ENCODE peak calls at places on chromosomes 1 and 21, in eight cellular contexts. One of them, this sample, is unnamed.

GRCh38 chr1:201460783-201461182 is 8.2 kb downstream of the PHLDA3 start:
- DNase-seq in effector CD4-positive, alpha-beta T cell: no peak
- DNase-seq in activated CD4-positive, alpha-beta T cell treated with anti-CD3 and anti-CD28 coated beads for 48 hours: no peak
- DNase-seq in AG08396: no peak
- DNase-seq in endothelial cell of umbilical vein: no peak
- DNase-seq in right cardiac atrium: no peak
- DNase-seq in adipocyte: no peak
- DNase-seq in dermis blood vessel endothelial cell: no peak
- DNase-seq in this sample: no peak

GRCh38 chr1:85465099-85465790 is at the start of gene DDAH1:
- DNase-seq in dermis blood vessel endothelial cell: peak; percentile 78
- DNase-seq in right cardiac atrium: peak; percentile 79
- DNase-seq in activated CD4-positive, alpha-beta T cell treated with anti-CD3 and anti-CD28 coated beads for 48 hours: peak; percentile 11
- DNase-seq in AG08396: peak; percentile 87
- DNase-seq in effector CD4-positive, alpha-beta T cell: no peak
- DNase-seq in endothelial cell of umbilical vein: peak; percentile 59
- DNase-seq in adipocyte: peak; percentile 89
- DNase-seq in this sample: no peak

GRCh38 chr1:90574692-90575370 is 142.3 kb downstream of the BARHL2 start:
- DNase-seq in adipocyte: no peak
- DNase-seq in AG08396: no peak
- DNase-seq in right cardiac atrium: no peak
- DNase-seq in effector CD4-positive, alpha-beta T cell: no peak
- DNase-seq in dermis blood vessel endothelial cell: no peak
- DNase-seq in activated CD4-positive, alpha-beta T cell treated with anti-CD3 and anti-CD28 coated beads for 48 hours: no peak
- DNase-seq in endothelial cell of umbilical vein: no peak
- DNase-seq in this sample: no peak

GRCh38 chr1:39827201-39827600 is 38.5 kb upstream of the BMP8B start:
- DNase-seq in adipocyte: no peak
- DNase-seq in dermis blood vessel endothelial cell: no peak
- DNase-seq in AG08396: no peak
- DNase-seq in activated CD4-positive, alpha-beta T cell treated with anti-CD3 and anti-CD28 coated beads for 48 hours: no peak
- DNase-seq in right cardiac atrium: no peak
- DNase-seq in endothelial cell of umbilical vein: peak; percentile 18
- DNase-seq in effector CD4-positive, alpha-beta T cell: no peak
- DNase-seq in this sample: no peak

GRCh38 chr1:215198021-215198420 is 115.5 kb downstream of the KCNK2 start:
- DNase-seq in adipocyte: peak; percentile 7
- DNase-seq in dermis blood vessel endothelial cell: no peak
- DNase-seq in effector CD4-positive, alpha-beta T cell: no peak
- DNase-seq in AG08396: no peak
- DNase-seq in endothelial cell of umbilical vein: no peak
- DNase-seq in right cardiac atrium: no peak
- DNase-seq in activated CD4-positive, alpha-beta T cell treated with anti-CD3 and anti-CD28 coated beads for 48 hours: no peak
- DNase-seq in this sample: no peak

GRCh38 chr1:43868741-43869067 is 64.9 kb upstream of the ARTN start:
- DNase-seq in effector CD4-positive, alpha-beta T cell: no peak
- DNase-seq in endothelial cell of umbilical vein: peak; percentile 11
- DNase-seq in right cardiac atrium: no peak
- DNase-seq in AG08396: peak; percentile 49
- DNase-seq in dermis blood vessel endothelial cell: peak; percentile 29
- DNase-seq in adipocyte: peak; percentile 65
- DNase-seq in activated CD4-positive, alpha-beta T cell treated with anti-CD3 and anti-CD28 coated beads for 48 hours: no peak
- DNase-seq in this sample: no peak

GRCh38 chr1:193979219-193979618 is 792.8 kb upstream of the B3GALT2 start:
- DNase-seq in dermis blood vessel endothelial cell: no peak
- DNase-seq in activated CD4-positive, alpha-beta T cell treated with anti-CD3 and anti-CD28 coated beads for 48 hours: no peak
- DNase-seq in AG08396: no peak
- DNase-seq in endothelial cell of umbilical vein: no peak
- DNase-seq in right cardiac atrium: no peak
- DNase-seq in adipocyte: no peak
- DNase-seq in effector CD4-positive, alpha-beta T cell: no peak
- DNase-seq in this sample: no peak

GRCh38 chr1:6028042-6028895 is 17.4 kb upstream of the KCNAB2 start:
- DNase-seq in endothelial cell of umbilical vein: no peak
- DNase-seq in adipocyte: no peak
- DNase-seq in effector CD4-positive, alpha-beta T cell: peak; percentile 50
- DNase-seq in right cardiac atrium: peak; percentile 55
- DNase-seq in dermis blood vessel endothelial cell: no peak
- DNase-seq in activated CD4-positive, alpha-beta T cell treated with anti-CD3 and anti-CD28 coated beads for 48 hours: peak; percentile 70
- DNase-seq in AG08396: no peak
- DNase-seq in this sample: peak; percentile 74

GRCh38 chr21:42199488-42200463 is 19.2 kb upstream of the ABCG1 start:
- DNase-seq in activated CD4-positive, alpha-beta T cell treated with anti-CD3 and anti-CD28 coated beads for 48 hours: no peak
- DNase-seq in effector CD4-positive, alpha-beta T cell: no peak
- DNase-seq in right cardiac atrium: no peak
- DNase-seq in endothelial cell of umbilical vein: peak; percentile 82
- DNase-seq in dermis blood vessel endothelial cell: peak; percentile 80
- DNase-seq in AG08396: no peak
- DNase-seq in adipocyte: peak; percentile 76
- DNase-seq in this sample: no peak

GRCh38 chr1:155320661-155321576 is at the start of gene RUSC1:
- DNase-seq in AG08396: peak; percentile 84
- DNase-seq in right cardiac atrium: peak; percentile 96
- DNase-seq in adipocyte: peak; percentile 87
- DNase-seq in effector CD4-positive, alpha-beta T cell: peak; percentile 53
- DNase-seq in endothelial cell of umbilical vein: peak; percentile 78
- DNase-seq in dermis blood vessel endothelial cell: peak; percentile 72
- DNase-seq in activated CD4-positive, alpha-beta T cell treated with anti-CD3 and anti-CD28 coated beads for 48 hours: peak; percentile 85
- DNase-seq in this sample: peak; percentile 75

GRCh38 chr1:233905416-233906051 is 1.1 kb downstream of the SLC35F3 start:
- DNase-seq in adipocyte: no peak
- DNase-seq in dermis blood vessel endothelial cell: no peak
- DNase-seq in effector CD4-positive, alpha-beta T cell: no peak
- DNase-seq in right cardiac atrium: peak; percentile 35
- DNase-seq in endothelial cell of umbilical vein: no peak
- DNase-seq in AG08396: no peak
- DNase-seq in activated CD4-positive, alpha-beta T cell treated with anti-CD3 and anti-CD28 coated beads for 48 hours: no peak
- DNase-seq in this sample: no peak

GRCh38 chr1:19405761-19406481 is 79.4 kb downstream of the CAPZB start:
- DNase-seq in activated CD4-positive, alpha-beta T cell treated with anti-CD3 and anti-CD28 coated beads for 48 hours: no peak
- DNase-seq in AG08396: no peak
- DNase-seq in endothelial cell of umbilical vein: no peak
- DNase-seq in effector CD4-positive, alpha-beta T cell: no peak
- DNase-seq in adipocyte: no peak
- DNase-seq in dermis blood vessel endothelial cell: no peak
- DNase-seq in right cardiac atrium: peak; percentile 41
- DNase-seq in this sample: peak; percentile 68

This sample was measured in naive thymus-derived CD8-positive, alpha-beta T cell.